ENCODE peak calls at places on chromosomes 11 and 22, in five cellular contexts. One of them, this sample, is unnamed.

GRCh38 chr11:29734287-29734686 is 282.5 kb downstream of the KCNA4 start:
- DNase-seq in stimulated activated CD4-positive, alpha-beta T cell treated with anti-CD3 and anti-CD28 coated beads, Interleukin-15, amount 100 ng/mL, for 1 hour: no peak
- DNase-seq in retina: no peak
- DNase-seq in mucosa of gallbladder: no peak
- DNase-seq in stimulated activated CD8-positive, alpha-beta memory T cell treated with anti-CD3 and anti-CD28 coated beads, Interleukin-4, amount 100 ng/mL, for 4 hours: no peak
- DNase-seq in this sample: no peak

GRCh38 chr11:85664561-85665481 is at the start of gene CREBZF:
- DNase-seq in retina: peak; percentile 98
- DNase-seq in stimulated activated CD8-positive, alpha-beta memory T cell treated with anti-CD3 and anti-CD28 coated beads, Interleukin-4, amount 100 ng/mL, for 4 hours: peak; percentile 83
- DNase-seq in mucosa of gallbladder: peak; percentile 96
- DNase-seq in stimulated activated CD4-positive, alpha-beta T cell treated with anti-CD3 and anti-CD28 coated beads, Interleukin-15, amount 100 ng/mL, for 1 hour: peak; percentile 91
- DNase-seq in this sample: peak; percentile 87

GRCh38 chr11:70073881-70074371 is 4.2 kb upstream of the ANO1 start:
- DNase-seq in stimulated activated CD4-positive, alpha-beta T cell treated with anti-CD3 and anti-CD28 coated beads, Interleukin-15, amount 100 ng/mL, for 1 hour: no peak
- DNase-seq in mucosa of gallbladder: no peak
- DNase-seq in retina: no peak
- DNase-seq in stimulated activated CD8-positive, alpha-beta memory T cell treated with anti-CD3 and anti-CD28 coated beads, Interleukin-4, amount 100 ng/mL, for 4 hours: no peak
- DNase-seq in this sample: no peak

GRCh38 chr22:25176175-25176574 is 23.5 kb upstream of the CRYBB3 start:
- DNase-seq in stimulated activated CD8-positive, alpha-beta memory T cell treated with anti-CD3 and anti-CD28 coated beads, Interleukin-4, amount 100 ng/mL, for 4 hours: no peak
- DNase-seq in stimulated activated CD4-positive, alpha-beta T cell treated with anti-CD3 and anti-CD28 coated beads, Interleukin-15, amount 100 ng/mL, for 1 hour: no peak
- DNase-seq in mucosa of gallbladder: no peak
- DNase-seq in retina: no peak
- DNase-seq in this sample: no peak

GRCh38 chr11:104057908-104058307 is 21.5 kb downstream of the DDI1 start:
- DNase-seq in stimulated activated CD4-positive, alpha-beta T cell treated with anti-CD3 and anti-CD28 coated beads, Interleukin-15, amount 100 ng/mL, for 1 hour: no peak
- DNase-seq in retina: no peak
- DNase-seq in mucosa of gallbladder: no peak
- DNase-seq in stimulated activated CD8-positive, alpha-beta memory T cell treated with anti-CD3 and anti-CD28 coated beads, Interleukin-4, amount 100 ng/mL, for 4 hours: no peak
- DNase-seq in this sample: no peak

GRCh38 chr22:44164031-44164430 is 16.7 kb upstream of the PARVG start:
- DNase-seq in retina: peak; percentile 22
- DNase-seq in stimulated activated CD4-positive, alpha-beta T cell treated with anti-CD3 and anti-CD28 coated beads, Interleukin-15, amount 100 ng/mL, for 1 hour: no peak
- DNase-seq in mucosa of gallbladder: no peak
- DNase-seq in stimulated activated CD8-positive, alpha-beta memory T cell treated with anti-CD3 and anti-CD28 coated beads, Interleukin-4, amount 100 ng/mL, for 4 hours: no peak
- DNase-seq in this sample: no peak

GRCh38 chr11:101090679-101091270 is 38.8 kb downstream of the PGR start:
- DNase-seq in stimulated activated CD4-positive, alpha-beta T cell treated with anti-CD3 and anti-CD28 coated beads, Interleukin-15, amount 100 ng/mL, for 1 hour: no peak
- DNase-seq in stimulated activated CD8-positive, alpha-beta memory T cell treated with anti-CD3 and anti-CD28 coated beads, Interleukin-4, amount 100 ng/mL, for 4 hours: no peak
- DNase-seq in mucosa of gallbladder: no peak
- DNase-seq in retina: no peak
- DNase-seq in this sample: no peak

GRCh38 chr22:46045459-46046298 is 68.7 kb upstream of the WNT7B start:
- DNase-seq in stimulated activated CD8-positive, alpha-beta memory T cell treated with anti-CD3 and anti-CD28 coated beads, Interleukin-4, amount 100 ng/mL, for 4 hours: no peak
- DNase-seq in stimulated activated CD4-positive, alpha-beta T cell treated with anti-CD3 and anti-CD28 coated beads, Interleukin-15, amount 100 ng/mL, for 1 hour: no peak
- DNase-seq in retina: no peak
- DNase-seq in mucosa of gallbladder: no peak
- DNase-seq in this sample: no peak

GRCh38 chr11:65912840-65913239 is 6.0 kb downstream of the C11orf68 start:
- DNase-seq in stimulated activated CD8-positive, alpha-beta memory T cell treated with anti-CD3 and anti-CD28 coated beads, Interleukin-4, amount 100 ng/mL, for 4 hours: no peak
- DNase-seq in stimulated activated CD4-positive, alpha-beta T cell treated with anti-CD3 and anti-CD28 coated beads, Interleukin-15, amount 100 ng/mL, for 1 hour: no peak
- DNase-seq in retina: no peak
- DNase-seq in mucosa of gallbladder: no peak
- DNase-seq in this sample: no peak

GRCh38 chr11:97862021-97862420 is 1158.7 kb upstream of the CNTN5 start:
- DNase-seq in mucosa of gallbladder: no peak
- DNase-seq in stimulated activated CD8-positive, alpha-beta memory T cell treated with anti-CD3 and anti-CD28 coated beads, Interleukin-4, amount 100 ng/mL, for 4 hours: no peak
- DNase-seq in stimulated activated CD4-positive, alpha-beta T cell treated with anti-CD3 and anti-CD28 coated beads, Interleukin-15, amount 100 ng/mL, for 1 hour: no peak
- DNase-seq in retina: no peak
- DNase-seq in this sample: no peak

GRCh38 chr22:43923191-43923590 is 414 bp upstream of the PNPLA3 start:
- DNase-seq in stimulated activated CD8-positive, alpha-beta memory T cell treated with anti-CD3 and anti-CD28 coated beads, Interleukin-4, amount 100 ng/mL, for 4 hours: no peak
- DNase-seq in retina: peak; percentile 56
- DNase-seq in stimulated activated CD4-positive, alpha-beta T cell treated with anti-CD3 and anti-CD28 coated beads, Interleukin-15, amount 100 ng/mL, for 1 hour: no peak
- DNase-seq in mucosa of gallbladder: no peak
- DNase-seq in this sample: no peak

GRCh38 chr11:125262194-125262824 is 97.8 kb downstream of the PKNOX2 start:
- DNase-seq in stimulated activated CD8-positive, alpha-beta memory T cell treated with anti-CD3 and anti-CD28 coated beads, Interleukin-4, amount 100 ng/mL, for 4 hours: no peak
- DNase-seq in stimulated activated CD4-positive, alpha-beta T cell treated with anti-CD3 and anti-CD28 coated beads, Interleukin-15, amount 100 ng/mL, for 1 hour: no peak
- DNase-seq in retina: peak; percentile 71
- DNase-seq in mucosa of gallbladder: no peak
- DNase-seq in this sample: no peak

GRCh38 chr11:77647906-77648305 is 10.3 kb upstream of the CLNS1A start:
- DNase-seq in retina: no peak
- DNase-seq in mucosa of gallbladder: no peak
- DNase-seq in stimulated activated CD8-positive, alpha-beta memory T cell treated with anti-CD3 and anti-CD28 coated beads, Interleukin-4, amount 100 ng/mL, for 4 hours: no peak
- DNase-seq in stimulated activated CD4-positive, alpha-beta T cell treated with anti-CD3 and anti-CD28 coated beads, Interleukin-15, amount 100 ng/mL, for 1 hour: no peak
- DNase-seq in this sample: no peak

GRCh38 chr11:12460441-12460840 is 83.1 kb downstream of the PARVA start:
- DNase-seq in stimulated activated CD4-positive, alpha-beta T cell treated with anti-CD3 and anti-CD28 coated beads, Interleukin-15, amount 100 ng/mL, for 1 hour: no peak
- DNase-seq in mucosa of gallbladder: no peak
- DNase-seq in stimulated activated CD8-positive, alpha-beta memory T cell treated with anti-CD3 and anti-CD28 coated beads, Interleukin-4, amount 100 ng/mL, for 4 hours: no peak
- DNase-seq in retina: no peak
- DNase-seq in this sample: no peak

GRCh38 chr22:46040471-46041465 is 63.8 kb upstream of the WNT7B start:
- DNase-seq in stimulated activated CD4-positive, alpha-beta T cell treated with anti-CD3 and anti-CD28 coated beads, Interleukin-15, amount 100 ng/mL, for 1 hour: no peak
- DNase-seq in retina: no peak
- DNase-seq in stimulated activated CD8-positive, alpha-beta memory T cell treated with anti-CD3 and anti-CD28 coated beads, Interleukin-4, amount 100 ng/mL, for 4 hours: no peak
- DNase-seq in mucosa of gallbladder: no peak
- DNase-seq in this sample: no peak

GRCh38 chr11:100383357-100383865 is 303.7 kb upstream of the ARHGAP42 start:
- DNase-seq in stimulated activated CD4-positive, alpha-beta T cell treated with anti-CD3 and anti-CD28 coated beads, Interleukin-15, amount 100 ng/mL, for 1 hour: no peak
- DNase-seq in retina: no peak
- DNase-seq in stimulated activated CD8-positive, alpha-beta memory T cell treated with anti-CD3 and anti-CD28 coated beads, Interleukin-4, amount 100 ng/mL, for 4 hours: no peak
- DNase-seq in mucosa of gallbladder: no peak
- DNase-seq in this sample: no peak

GRCh38 chr11:563066-563811 is 2.5 kb downstream of the RASSF7 start:
- DNase-seq in stimulated activated CD4-positive, alpha-beta T cell treated with anti-CD3 and anti-CD28 coated beads, Interleukin-15, amount 100 ng/mL, for 1 hour: no peak
- DNase-seq in retina: no peak
- DNase-seq in mucosa of gallbladder: no peak
- DNase-seq in stimulated activated CD8-positive, alpha-beta memory T cell treated with anti-CD3 and anti-CD28 coated beads, Interleukin-4, amount 100 ng/mL, for 4 hours: no peak
- DNase-seq in this sample: no peak

GRCh38 chr11:1196516-1197391 is 26.1 kb upstream of the MUC5B start:
- DNase-seq in stimulated activated CD8-positive, alpha-beta memory T cell treated with anti-CD3 and anti-CD28 coated beads, Interleukin-4, amount 100 ng/mL, for 4 hours: no peak
- DNase-seq in stimulated activated CD4-positive, alpha-beta T cell treated with anti-CD3 and anti-CD28 coated beads, Interleukin-15, amount 100 ng/mL, for 1 hour: no peak
- DNase-seq in mucosa of gallbladder: no peak
- DNase-seq in retina: no peak
- DNase-seq in this sample: no peak

GRCh38 chr22:46942816-46943783 is 180.7 kb downstream of the TBC1D22A start:
- DNase-seq in stimulated activated CD4-positive, alpha-beta T cell treated with anti-CD3 and anti-CD28 coated beads, Interleukin-15, amount 100 ng/mL, for 1 hour: no peak
- DNase-seq in stimulated activated CD8-positive, alpha-beta memory T cell treated with anti-CD3 and anti-CD28 coated beads, Interleukin-4, amount 100 ng/mL, for 4 hours: no peak
- DNase-seq in retina: no peak
- DNase-seq in mucosa of gallbladder: no peak
- DNase-seq in this sample: no peak

GRCh38 chr11:130726234-130726559 is 190.1 kb downstream of the SNX19 start:
- DNase-seq in stimulated activated CD4-positive, alpha-beta T cell treated with anti-CD3 and anti-CD28 coated beads, Interleukin-15, amount 100 ng/mL, for 1 hour: no peak
- DNase-seq in stimulated activated CD8-positive, alpha-beta memory T cell treated with anti-CD3 and anti-CD28 coated beads, Interleukin-4, amount 100 ng/mL, for 4 hours: no peak
- DNase-seq in mucosa of gallbladder: peak; percentile 24
- DNase-seq in retina: no peak
- DNase-seq in this sample: no peak

GRCh38 chr22:38218661-38219331 is 17.0 kb downstream of the MAFF start:
- DNase-seq in retina: peak; percentile 69
- DNase-seq in mucosa of gallbladder: peak; percentile 92
- DNase-seq in stimulated activated CD8-positive, alpha-beta memory T cell treated with anti-CD3 and anti-CD28 coated beads, Interleukin-4, amount 100 ng/mL, for 4 hours: no peak
- DNase-seq in stimulated activated CD4-positive, alpha-beta T cell treated with anti-CD3 and anti-CD28 coated beads, Interleukin-15, amount 100 ng/mL, for 1 hour: peak; percentile 23
- DNase-seq in this sample: no peak

GRCh38 chr11:69950621-69951020 is 127.5 kb upstream of the ANO1 start:
- DNase-seq in mucosa of gallbladder: no peak
- DNase-seq in stimulated activated CD8-positive, alpha-beta memory T cell treated with anti-CD3 and anti-CD28 coated beads, Interleukin-4, amount 100 ng/mL, for 4 hours: no peak
- DNase-seq in stimulated activated CD4-positive, alpha-beta T cell treated with anti-CD3 and anti-CD28 coated beads, Interleukin-15, amount 100 ng/mL, for 1 hour: no peak
- DNase-seq in retina: no peak
- DNase-seq in this sample: no peak

GRCh38 chr22:49627217-49628181 is 200.2 kb downstream of the BRD1 start:
- DNase-seq in mucosa of gallbladder: no peak
- DNase-seq in retina: peak; percentile 69
- DNase-seq in stimulated activated CD8-positive, alpha-beta memory T cell treated with anti-CD3 and anti-CD28 coated beads, Interleukin-4, amount 100 ng/mL, for 4 hours: no peak
- DNase-seq in stimulated activated CD4-positive, alpha-beta T cell treated with anti-CD3 and anti-CD28 coated beads, Interleukin-15, amount 100 ng/mL, for 1 hour: no peak
- DNase-seq in this sample: no peak

GRCh38 chr11:87445002-87445401 is 407.3 kb downstream of the TMEM135 start:
- DNase-seq in stimulated activated CD4-positive, alpha-beta T cell treated with anti-CD3 and anti-CD28 coated beads, Interleukin-15, amount 100 ng/mL, for 1 hour: no peak
- DNase-seq in stimulated activated CD8-positive, alpha-beta memory T cell treated with anti-CD3 and anti-CD28 coated beads, Interleukin-4, amount 100 ng/mL, for 4 hours: no peak
- DNase-seq in mucosa of gallbladder: no peak
- DNase-seq in retina: no peak
- DNase-seq in this sample: no peak

GRCh38 chr11:75050516-75050915 is 46.2 kb downstream of the OR2AT4 start:
- DNase-seq in stimulated activated CD4-positive, alpha-beta T cell treated with anti-CD3 and anti-CD28 coated beads, Interleukin-15, amount 100 ng/mL, for 1 hour: no peak
- DNase-seq in retina: no peak
- DNase-seq in stimulated activated CD8-positive, alpha-beta memory T cell treated with anti-CD3 and anti-CD28 coated beads, Interleukin-4, amount 100 ng/mL, for 4 hours: no peak
- DNase-seq in mucosa of gallbladder: no peak
- DNase-seq in this sample: no peak

GRCh38 chr22:32562396-32562795 is 87.8 kb downstream of the FBXO7 start:
- DNase-seq in stimulated activated CD4-positive, alpha-beta T cell treated with anti-CD3 and anti-CD28 coated beads, Interleukin-15, amount 100 ng/mL, for 1 hour: no peak
- DNase-seq in stimulated activated CD8-positive, alpha-beta memory T cell treated with anti-CD3 and anti-CD28 coated beads, Interleukin-4, amount 100 ng/mL, for 4 hours: no peak
- DNase-seq in retina: no peak
- DNase-seq in mucosa of gallbladder: no peak
- DNase-seq in this sample: no peak

GRCh38 chr11:101129203-101129943 is at the start of gene PGR:
- DNase-seq in stimulated activated CD8-positive, alpha-beta memory T cell treated with anti-CD3 and anti-CD28 coated beads, Interleukin-4, amount 100 ng/mL, for 4 hours: no peak
- DNase-seq in retina: peak; percentile 76
- DNase-seq in mucosa of gallbladder: no peak
- DNase-seq in stimulated activated CD4-positive, alpha-beta T cell treated with anti-CD3 and anti-CD28 coated beads, Interleukin-15, amount 100 ng/mL, for 1 hour: no peak
- DNase-seq in this sample: no peak

GRCh38 chr22:36323855-36324331 is 63.9 kb downstream of the MYH9 start:
- DNase-seq in stimulated activated CD4-positive, alpha-beta T cell treated with anti-CD3 and anti-CD28 coated beads, Interleukin-15, amount 100 ng/mL, for 1 hour: no peak
- DNase-seq in mucosa of gallbladder: peak; percentile 30
- DNase-seq in retina: no peak
- DNase-seq in stimulated activated CD8-positive, alpha-beta memory T cell treated with anti-CD3 and anti-CD28 coated beads, Interleukin-4, amount 100 ng/mL, for 4 hours: no peak
- DNase-seq in this sample: no peak